ENCODE peak calls at places on chromosomes 11 and 22, in seven cellular contexts. P is heart left ventricle, K is HL-60, Y is neural progenitor cell, D is H9, F is MCF 10A, N is BE2C. I is an unnamed sample.

GRCh38 chr11:119065369-119065768 is 2.2 kb upstream of the VPS11 start:
- DNase-seq in P (no peak), K (no peak), Y (peak), D (peak), F (peak), N (peak), I (peak)

GRCh38 chr11:100753144-100753543 is 66.1 kb downstream of the ARHGAP42 start:
- DNase-seq in P (no peak), K (no peak), Y (peak), D (peak), F (peak), N (no peak), I (no peak)

GRCh38 chr22:46425011-46425410 is 89.5 kb downstream of the TRMU start:
- DNase-seq in P (no peak), K (no peak), Y (no peak), D (no peak), F (no peak), N (no peak), I (no peak)

GRCh38 chr11:75845324-75845723 is 30.3 kb downstream of the UVRAG start:
- DNase-seq in P (no peak), K (no peak), Y (no peak), D (no peak), F (no peak), N (no peak), I (no peak)

GRCh38 chr11:30321321-30321720 is 1.6 kb upstream of the ARL14EP start:
- DNase-seq in P (no peak), K (no peak), Y (no peak), D (no peak), F (no peak), N (no peak), I (no peak)

GRCh38 chr11:57787205-57787604 is 25.6 kb downstream of the CTNND1 start:
- DNase-seq in P (no peak), K (no peak), Y (no peak), D (no peak), F (no peak), N (no peak), I (no peak)

GRCh38 chr22:45602824-45603301 is 68.8 kb upstream of the ATXN10 start:
- DNase-seq in P (no peak), K (no peak), Y (peak), D (peak), F (peak), N (peak), I (no peak)

GRCh38 chr11:42972741-42973140 is 339.1 kb upstream of the API5 start:
- DNase-seq in P (no peak), K (no peak), Y (no peak), D (no peak), F (no peak), N (peak), I (no peak)

GRCh38 chr11:32052218-32052617 is 38.7 kb upstream of the RCN1 start:
- DNase-seq in P (peak), K (peak), Y (peak), D (peak), F (peak), N (peak), I (peak)

GRCh38 chr11:57649826-57650738 is at the start of gene YPEL4:
- DNase-seq in P (peak), K (peak), Y (peak), D (peak), F (peak), N (no peak), I (no peak)

GRCh38 chr11:13405220-13405619 is 57.8 kb downstream of the BTBD10 start:
- DNase-seq in P (no peak), K (no peak), Y (no peak), D (no peak), F (no peak), N (no peak), I (no peak)

GRCh38 chr22:40285508-40285907 is 60.8 kb upstream of the ADSL start:
- DNase-seq in P (no peak), K (no peak), Y (no peak), D (no peak), F (no peak), N (no peak), I (no peak)

GRCh38 chr22:18012528-18012927 is 11.8 kb downstream of the MICAL3 start:
- DNase-seq in P (no peak), K (no peak), Y (no peak), D (no peak), F (no peak), N (no peak), I (no peak)

GRCh38 chr11:34150494-34151151 is 45.2 kb downstream of the NAT10 start:
- DNase-seq in P (no peak), K (no peak), Y (no peak), D (no peak), F (no peak), N (peak), I (no peak)

GRCh38 chr11:109390752-109391151 is 31.2 kb upstream of the C11orf87 start:
- DNase-seq in P (no peak), K (no peak), Y (no peak), D (no peak), F (no peak), N (no peak), I (no peak)

GRCh38 chr11:117857734-117858369 is 18.6 kb downstream of the FXYD6 start:
- DNase-seq in P (peak), K (no peak), Y (no peak), D (peak), F (no peak), N (no peak), I (no peak)

GRCh38 chr11:5892908-5893307 is at the start of gene OR52E5:
- DNase-seq in P (no peak), K (no peak), Y (no peak), D (no peak), F (no peak), N (no peak), I (no peak)

GRCh38 chr11:108125126-108125525 is 3.8 kb downstream of the ACAT1 start:
- DNase-seq in P (no peak), K (no peak), Y (no peak), D (no peak), F (no peak), N (peak), I (no peak)

GRCh38 chr11:19953909-19954308 is 206.4 kb downstream of the DBX1 start:
- DNase-seq in P (no peak), K (no peak), Y (peak), D (peak), F (peak), N (no peak), I (peak)

GRCh38 chr11:85784907-85785306 is 26.0 kb downstream of the SYTL2 start:
- DNase-seq in P (no peak), K (no peak), Y (no peak), D (no peak), F (peak), N (no peak), I (no peak)

GRCh38 chr11:19216709-19217374 is 15.1 kb upstream of the CSRP3 start:
- DNase-seq in P (no peak), K (no peak), Y (no peak), D (no peak), F (peak), N (no peak), I (no peak)

GRCh38 chr11:133964946-133965632 is 8.3 kb upstream of the IGSF9B start:
- DNase-seq in P (no peak), K (no peak), Y (no peak), D (no peak), F (peak), N (no peak), I (no peak)

GRCh38 chr11:75850787-75851186 is 35.8 kb downstream of the UVRAG start:
- DNase-seq in P (no peak), K (no peak), Y (peak), D (no peak), F (no peak), N (no peak), I (no peak)

GRCh38 chr11:119912214-119912613 is 183.2 kb upstream of the NECTIN1 start:
- DNase-seq in P (no peak), K (no peak), Y (no peak), D (no peak), F (no peak), N (no peak), I (peak)

GRCh38 chr11:48093795-48094642 is 113.7 kb downstream of the PTPRJ start:
- DNase-seq in P (no peak), K (no peak), Y (no peak), D (no peak), F (no peak), N (no peak), I (peak)

GRCh38 chr11:31408205-31408604 is 38.5 kb downstream of the DNAJC24 start:
- DNase-seq in P (no peak), K (no peak), Y (no peak), D (no peak), F (no peak), N (no peak), I (no peak)

GRCh38 chr11:69447786-69448185 is 33.7 kb upstream of the LINC01488 start:
- DNase-seq in P (no peak), K (no peak), Y (no peak), D (no peak), F (peak), N (no peak), I (no peak)

GRCh38 chr11:47591764-47592163 is 2.4 kb downstream of the C1QTNF4 start:
- DNase-seq in P (no peak), K (no peak), Y (peak), D (no peak), F (no peak), N (no peak), I (no peak)

GRCh38 chr11:128291835-128292234 is 295.5 kb downstream of the ETS1 start:
- DNase-seq in P (no peak), K (no peak), Y (no peak), D (no peak), F (no peak), N (no peak), I (no peak)

GRCh38 chr11:120173771-120174170 is 35.9 kb upstream of the TRIM29 start:
- DNase-seq in P (no peak), K (no peak), Y (no peak), D (no peak), F (no peak), N (no peak), I (no peak)

GRCh38 chr11:118645066-118645715 is 34.3 kb downstream of the TREH start:
- DNase-seq in P (peak), K (no peak), Y (no peak), D (no peak), F (no peak), N (no peak), I (no peak)

GRCh38 chr11:102912482-102912830 is 37.7 kb upstream of the MMP12 start:
- DNase-seq in P (no peak), K (no peak), Y (no peak), D (no peak), F (peak), N (no peak), I (no peak)

GRCh38 chr22:29310863-29311339 is 4.5 kb downstream of the GAS2L1 start:
- DNase-seq in P (peak), K (peak), Y (peak), D (peak), F (peak), N (peak), I (peak)

GRCh38 chr11:72085836-72086475 is 5.3 kb downstream of the LRRC51 start:
- DNase-seq in P (no peak), K (no peak), Y (no peak), D (no peak), F (no peak), N (no peak), I (no peak)

GRCh38 chr11:4919250-4919649 is at the start of gene OR51G2:
- DNase-seq in P (no peak), K (no peak), Y (no peak), D (no peak), F (no peak), N (no peak), I (no peak)

GRCh38 chr11:108960498-108960897 is 295.6 kb downstream of the DDX10 start:
- DNase-seq in P (no peak), K (no peak), Y (peak), D (peak), F (peak), N (no peak), I (no peak)

GRCh38 chr11:77127969-77128691 is at the start of gene MYO7A:
- DNase-seq in P (peak), K (no peak), Y (peak), D (peak), F (no peak), N (peak), I (peak)

GRCh38 chr22:39388261-39389011 is 11.1 kb upstream of the TAB1 start:
- DNase-seq in P (peak), K (peak), Y (peak), D (peak), F (no peak), N (peak), I (peak)

GRCh38 chr11:78744949-78745348 is 170.3 kb upstream of the NARS2 start:
- DNase-seq in P (no peak), K (no peak), Y (no peak), D (no peak), F (no peak), N (no peak), I (no peak)

GRCh38 chr11:78744202-78744601 is 169.5 kb upstream of the NARS2 start:
- DNase-seq in P (no peak), K (no peak), Y (no peak), D (no peak), F (no peak), N (no peak), I (no peak)

GRCh38 chr11:78740175-78741161 is 165.8 kb upstream of the NARS2 start:
- DNase-seq in P (no peak), K (no peak), Y (no peak), D (no peak), F (no peak), N (peak), I (no peak)

GRCh38 chr11:78741794-78742193 is 167.1 kb upstream of the NARS2 start:
- DNase-seq in P (no peak), K (no peak), Y (no peak), D (no peak), F (no peak), N (no peak), I (no peak)

GRCh38 chr11:78742430-78742829 is 167.8 kb upstream of the NARS2 start:
- DNase-seq in P (peak), K (no peak), Y (no peak), D (no peak), F (peak), N (peak), I (no peak)
- TF ChIP-seq CTCF in P (no peak), K (no peak), Y (no peak), D (no peak), F (no peak), N (no peak), I (no peak)

DNA sequence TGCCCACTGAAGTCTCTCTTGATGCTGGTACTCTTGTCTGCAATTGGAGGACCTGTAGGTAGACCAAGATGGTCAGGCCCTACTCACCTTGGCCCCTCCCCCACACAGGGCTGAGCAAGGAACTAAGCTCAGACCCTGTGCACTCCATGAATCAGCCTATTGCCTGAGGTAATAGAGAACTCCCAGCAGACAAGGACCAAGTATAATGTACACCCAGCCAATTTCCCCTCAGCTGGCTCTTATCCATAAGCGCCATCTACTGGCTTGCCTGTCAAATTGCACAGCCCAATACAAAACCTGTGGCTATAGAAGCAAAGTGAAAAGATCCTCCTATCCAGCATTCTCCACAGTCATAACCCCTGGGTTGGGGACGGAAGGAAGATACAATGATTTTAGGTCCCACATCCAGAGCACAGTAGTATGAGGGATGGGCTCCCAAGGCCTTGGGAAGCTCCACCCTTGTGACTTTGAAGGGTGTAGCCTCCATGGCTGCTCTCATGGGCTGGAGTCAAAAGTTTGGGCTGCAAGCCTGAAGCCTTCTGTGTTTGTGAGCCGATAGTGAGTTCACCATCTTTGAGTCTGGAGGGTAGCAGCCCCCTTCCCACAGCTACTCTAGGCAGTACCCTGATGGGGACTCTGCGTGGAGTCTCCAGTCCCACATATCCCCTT is 56.0 kb downstream of the GLYATL2 start:
- DNase-seq in P (no peak), K (peak), Y (peak), D (peak), F (peak), N (peak), I (peak)
- TF ChIP-seq CTCF in P (peak), K (peak), Y (peak), D (peak), F (peak), N (peak), I (peak)

GRCh38 chr22:19910180-19910744 is 31.3 kb upstream of the COMT start:
- DNase-seq in P (no peak), K (no peak), Y (no peak), D (no peak), F (no peak), N (no peak), I (no peak)
- TF ChIP-seq CTCF in P (no peak), K (no peak), Y (no peak), D (no peak), F (no peak), N (no peak), I (no peak)

GRCh38 chr22:21447694-21448402 is 19.3 kb upstream of the TMEM191C start:
- DNase-seq in P (peak), K (no peak), Y (peak), D (peak), F (no peak), N (peak), I (peak)
- TF ChIP-seq CTCF in P (no peak), K (no peak), Y (peak), D (peak), F (no peak), N (peak), I (peak)

GRCh38 chr11:60701509-60701818 is 2.1 kb downstream of the MS4A8 start:
- DNase-seq in P (no peak), K (no peak), Y (no peak), D (no peak), F (no peak), N (no peak), I (no peak)

GRCh38 chr11:60705895-60706294 is 6.5 kb downstream of the MS4A8 start:
- DNase-seq in P (no peak), K (no peak), Y (no peak), D (no peak), F (no peak), N (no peak), I (no peak)

GRCh38 chr11:60699282-60699681 is at the start of gene MS4A8:
- DNase-seq in P (no peak), K (no peak), Y (no peak), D (no peak), F (no peak), N (no peak), I (peak)

GRCh38 chr11:60703374-60703773 is 4.0 kb downstream of the MS4A8 start:
- DNase-seq in P (no peak), K (no peak), Y (no peak), D (no peak), F (no peak), N (no peak), I (no peak)

GRCh38 chr11:60700689-60701508 is 1.5 kb downstream of the MS4A8 start:
- DNase-seq in P (no peak), K (no peak), Y (peak), D (peak), F (peak), N (no peak), I (peak)
- TF ChIP-seq CTCF in P (no peak), K (no peak), Y (peak), D (peak), F (peak), N (peak), I (peak)

GRCh38 chr22:24485608-24486007 is 9.5 kb upstream of the UPB1 start:
- DNase-seq in P (no peak), K (no peak), Y (no peak), D (no peak), F (no peak), N (peak), I (no peak)
- TF ChIP-seq CTCF in P (peak), K (no peak), Y (peak), D (peak), F (no peak), N (peak), I (peak)

GRCh38 chr22:43303751-43304150 is 39.4 kb downstream of the SCUBE1 start:
- DNase-seq in P (no peak), K (no peak), Y (peak), D (no peak), F (no peak), N (no peak), I (no peak)
- TF ChIP-seq CTCF in P (no peak), K (no peak), Y (no peak), D (no peak), F (no peak), N (no peak), I (no peak)

DNA sequence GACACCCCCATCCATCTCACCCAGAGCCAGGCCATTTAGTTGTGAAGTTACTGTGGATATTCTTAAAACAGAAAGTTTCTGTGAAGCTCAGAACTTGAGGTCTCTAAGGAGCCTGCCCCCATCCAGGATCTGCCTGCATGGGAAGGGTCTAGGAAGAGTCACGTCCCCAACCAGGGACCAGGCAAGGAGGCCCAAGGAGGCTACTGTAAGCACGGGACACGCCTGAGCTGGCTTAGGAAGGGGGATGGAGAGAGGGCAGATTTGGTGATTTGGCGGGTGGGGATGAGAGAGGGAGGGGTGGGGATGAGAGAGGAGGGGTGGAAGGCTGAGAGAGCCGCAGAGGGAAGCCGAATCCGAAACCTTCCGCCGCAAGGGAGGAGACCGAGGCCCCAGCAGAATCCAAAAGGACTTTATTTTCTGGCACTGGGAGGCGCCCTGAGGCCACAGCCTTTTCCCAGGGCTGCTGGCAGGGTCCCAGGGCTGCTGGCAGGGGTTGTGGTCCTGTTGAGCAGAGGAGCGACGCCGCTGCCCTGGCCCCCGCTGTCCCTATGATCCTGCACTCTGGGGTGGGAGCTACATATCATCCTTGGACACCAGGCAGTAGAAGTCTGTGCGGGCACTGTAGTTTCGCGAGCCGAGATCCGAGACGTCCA is 9.3 kb downstream of the SIGIRR start:
- DNase-seq in P (peak), K (no peak), Y (no peak), D (no peak), F (no peak), N (no peak), I (no peak)
- TF ChIP-seq CTCF in P (no peak), K (no peak), Y (no peak), D (no peak), F (no peak), N (no peak), I (peak)

I was measured in WERI-Rb-1.